ENCODE peak calls at places on chromosomes 3 and 15, in seven cellular contexts. G, C, U, E, V, Q and Y are unnamed samples.
A peak's percentile ranks its signal among the peaks of the same experiment; 100 is the strongest.

GRCh38 chr3:188309437-188310269 is 155.7 kb downstream of the LPP start:
- DNase-seq in C (no peak), G (peak; percentile 29), U (no peak), V (no peak), E (no peak), Q (no peak), Y (no peak)

GRCh38 chr3:196697270-196697669 is 14.8 kb downstream of the CEP19 start:
- DNase-seq in U (no peak), C (no peak), V (no peak), E (no peak), G (no peak), Q (no peak), Y (no peak)

GRCh38 chr3:140903196-140903595 is 38.4 kb upstream of the SLC25A36 start:
- DNase-seq in Q (no peak), G (no peak), V (no peak), U (no peak), C (no peak), E (no peak), Y (no peak)

GRCh38 chr3:89419647-89420141 is 312.3 kb downstream of the EPHA3 start:
- DNase-seq in U (no peak), C (peak; percentile 37), E (no peak), G (peak; percentile 61), V (no peak), Q (no peak), Y (no peak)

GRCh38 chr15:77075528-77075927 is 4.6 kb upstream of the TSPAN3 start:
- DNase-seq in C (no peak), V (peak; percentile 66), U (no peak), G (peak; percentile 29), E (peak; percentile 45), Q (no peak), Y (no peak)

GRCh38 chr3:14358426-14359211 is 43.8 kb upstream of the SLC6A6 start:
- DNase-seq in C (peak; percentile 59), E (no peak), U (peak; percentile 96), G (peak; percentile 42), Q (no peak), V (no peak), Y (no peak)

GRCh38 chr15:80588801-80589200 is 106.3 kb upstream of the ABHD17C start:
- DNase-seq in Q (no peak), E (peak; percentile 34), G (peak; percentile 82), U (peak; percentile 1), C (peak; percentile 94), V (peak; percentile 51), Y (no peak)

GRCh38 chr3:197013989-197014388 is 15.6 kb downstream of the MELTF start:
- DNase-seq in G (no peak), V (no peak), E (no peak), U (no peak), Q (no peak), C (no peak), Y (no peak)

GRCh38 chr3:105365536-105366301 is 990 bp upstream of the ALCAM start:
- DNase-seq in C (peak; percentile 75), E (no peak), G (peak; percentile 87), V (peak; percentile 21), U (no peak), Q (no peak), Y (no peak)

GRCh38 chr3:182389041-182389815 is 404.1 kb upstream of the ATP11B start:
- DNase-seq in C (no peak), V (peak; percentile 83), G (peak; percentile 50), Q (no peak), E (no peak), U (no peak), Y (no peak)

GRCh38 chr3:196198771-196199753 is 12.1 kb downstream of the ZDHHC19 start:
- DNase-seq in V (no peak), Q (no peak), C (no peak), G (no peak), E (no peak), U (no peak), Y (no peak)

GRCh38 chr15:60760646-60761504 is 281.9 kb upstream of the ICE2 start:
- DNase-seq in E (peak; percentile 11), U (no peak), C (peak; percentile 70), Q (no peak), V (no peak), G (peak; percentile 65), Y (no peak)

GRCh38 chr3:46184469-46184868 is 23.6 kb downstream of the CCR1 start:
- DNase-seq in C (peak; percentile 77), E (no peak), V (no peak), U (no peak), Q (no peak), G (peak; percentile 58), Y (no peak)

GRCh38 chr15:98177950-98178848 is 217.7 kb downstream of the ARRDC4 start:
- DNase-seq in Q (no peak), V (peak; percentile 68), G (peak; percentile 38), C (peak; percentile 80), E (peak; percentile 14), U (no peak), Y (no peak)

GRCh38 chr3:12473503-12473902 is 10.8 kb upstream of the TSEN2 start:
- DNase-seq in U (no peak), V (no peak), E (no peak), Q (no peak), G (no peak), C (peak; percentile 85), Y (no peak)

GRCh38 chr15:56886450-56886856 is 32.0 kb upstream of the TCF12 start:
- DNase-seq in G (no peak), E (no peak), V (no peak), C (no peak), U (no peak), Q (no peak), Y (no peak)

GRCh38 chr3:178709047-178709446 is 172.8 kb downstream of the KCNMB2 start:
- DNase-seq in Q (no peak), U (no peak), V (no peak), E (no peak), G (peak; percentile 36), C (no peak), Y (no peak)

GRCh38 chr15:39585871-39586301 is 5.0 kb downstream of the THBS1 start:
- DNase-seq in V (no peak), Q (no peak), G (no peak), U (no peak), C (peak; percentile 11), E (no peak), Y (no peak)

GRCh38 chr3:16338124-16338523 is 73.1 kb downstream of the OXNAD1 start:
- DNase-seq in Q (no peak), V (no peak), C (peak; percentile 11), E (no peak), U (no peak), G (no peak), Y (no peak)

GRCh38 chr3:117997201-117998049 is 1037.2 kb downstream of the IGSF11 start:
- DNase-seq in E (peak; percentile 6), U (peak; percentile 94), V (peak; percentile 45), G (peak; percentile 85), C (peak; percentile 88), Q (peak; percentile 1), Y (peak; percentile 87)

GRCh38 chr3:50365080-50365841 is 5.9 kb upstream of the TMEM115 start:
- DNase-seq in Q (peak; percentile 84), G (peak; percentile 60), C (peak; percentile 85), U (peak; percentile 97), E (no peak), V (peak; percentile 87), Y (peak; percentile 93)

GRCh38 chr3:86828751-86829150 is 162.2 kb downstream of the VGLL3 start:
- DNase-seq in Q (no peak), C (no peak), U (no peak), E (no peak), G (peak; percentile 13), V (no peak), Y (no peak)

GRCh38 chr3:104360038-104360437 is 1006.7 kb upstream of the ALCAM start:
- DNase-seq in V (no peak), E (no peak), G (no peak), C (no peak), Q (no peak), U (no peak), Y (no peak)

GRCh38 chr3:111616417-111617105 is 21.4 kb upstream of the ZBED2 start:
- DNase-seq in C (peak; percentile 25), V (peak; percentile 67), E (no peak), G (no peak), Q (no peak), U (no peak), Y (no peak)

GRCh38 chr3:13655074-13655913 is 106.4 kb downstream of the FBLN2 start:
- DNase-seq in V (peak; percentile 73), U (no peak), G (no peak), C (peak; percentile 46), Q (no peak), E (no peak), Y (peak; percentile 89)

GRCh38 chr3:134611516-134611915 is 39.3 kb downstream of the KY start:
- DNase-seq in Q (no peak), U (no peak), G (no peak), C (no peak), V (no peak), E (no peak), Y (no peak)

GRCh38 chr3:94210256-94210655 is 147.4 kb downstream of the NSUN3 start:
- DNase-seq in Q (no peak), C (no peak), V (no peak), G (no peak), U (no peak), E (no peak), Y (no peak)

GRCh38 chr3:114941626-114942309 is 205.3 kb downstream of the ZBTB20 start:
- DNase-seq in U (no peak), V (no peak), C (no peak), E (no peak), G (no peak), Q (no peak), Y (no peak)

GRCh38 chr3:197541756-197542539 is 13.8 kb downstream of the BDH1 start:
- DNase-seq in U (peak; percentile 87), E (peak; percentile 93), G (peak; percentile 63), V (no peak), C (peak; percentile 84), Q (no peak), Y (no peak)

GRCh38 chr3:128849776-128850542 is 29.5 kb upstream of the ACAD9 start:
- DNase-seq in V (no peak), G (peak; percentile 18), E (no peak), C (peak; percentile 46), U (no peak), Q (no peak), Y (no peak)

GRCh38 chr15:32867313-32867626 is 149.5 kb downstream of the GREM1 start:
- DNase-seq in E (peak; percentile 32), C (peak; percentile 76), U (no peak), G (peak; percentile 86), Q (no peak), V (no peak), Y (no peak)

GRCh38 chr15:85361306-85361705 is 19.1 kb upstream of the AKAP13 start:
- DNase-seq in E (no peak), G (no peak), Q (no peak), C (no peak), V (no peak), U (no peak), Y (no peak)

GRCh38 chr3:71723452-71724170 is 1.6 kb downstream of the EIF4E3 start:
- DNase-seq in G (no peak), V (no peak), U (no peak), Q (no peak), C (no peak), E (no peak), Y (no peak)